ENCODE peak calls at places on chromosomes 13 and 19, in four cellular contexts. C is left ventricle myocardium inferior, S is posterior cingulate gyrus, B is fibroblast of lung. P is an unnamed sample.
A peak's percentile ranks its signal among the peaks of the same experiment; 100 is the strongest.

GRCh38 chr19:19539738-19540703 is 2.0 kb downstream of the CILP2 start:
- DNase-seq in C (peak; percentile 65), S (no peak), B (peak; percentile 61), P (no peak)

GRCh38 chr13:85659493-85659892 is 139.7 kb downstream of the SLITRK6 start:
- DNase-seq in C (no peak), S (no peak), B (peak; percentile 21), P (no peak)

GRCh38 chr13:44045179-44045562 is 165.5 kb downstream of the LACC1 start:
- DNase-seq in C (no peak), S (peak; percentile 34), B (no peak), P (no peak)

GRCh38 chr13:113644800-113645199 is 13.2 kb downstream of the ATP4B start:
- DNase-seq in C (no peak), S (no peak), B (no peak), P (no peak)

GRCh38 chr13:75101997-75102720 is 379.8 kb downstream of the TBC1D4 start:
- DNase-seq in C (no peak), S (no peak), B (peak; percentile 71), P (no peak)

GRCh38 chr13:70310720-70311119 is 202.5 kb upstream of the KLHL1 start:
- DNase-seq in C (no peak), S (no peak), B (peak; percentile 13), P (no peak)

GRCh38 chr13:23554000-23554399 is 16.2 kb upstream of the TNFRSF19 start:
- DNase-seq in C (no peak), S (no peak), B (peak; percentile 22), P (no peak)

GRCh38 chr13:97233499-97233898 is 11.4 kb downstream of the MBNL2 start:
- DNase-seq in C (no peak), S (no peak), B (no peak), P (no peak)

P was measured in progenitor cell of endocrine pancreas.